ENCODE peak calls at places on chromosomes 3 and 15, in ten cellular contexts. N is substantia nigra; T is ovary; C is glomerular endothelial cell; V is coronary artery; G is CD4-positive, CD25-positive, alpha-beta regulatory T cell; Z is tibial nerve; O is head of caudate nucleus; E is SHP77; F is AML-193. Y is an unnamed sample.
A peak's percentile ranks its signal among the peaks of the same experiment; 100 is the strongest.

GRCh38 chr3:116201032-116201690 is 244.1 kb downstream of the LSAMP start:
- DNase-seq in N (peak; percentile 6), T (no peak), C (no peak), V (no peak), G (no peak), Z (no peak), O (peak; percentile 29), E (no peak), F (no peak), Y (no peak)

GRCh38 chr3:56484525-56485024 is 16.3 kb upstream of the ERC2 start:
- DNase-seq in N (no peak), T (no peak), C (no peak), V (no peak), G (no peak), Z (no peak), O (no peak), E (no peak), F (no peak), Y (no peak)

GRCh38 chr3:175659951-175660350 is 800.8 kb downstream of the NAALADL2 start:
- DNase-seq in N (no peak), T (no peak), C (no peak), V (no peak), G (no peak), Z (no peak), O (no peak), E (no peak), F (no peak), Y (no peak)

GRCh38 chr15:37035349-37035748 is 65.0 kb downstream of the MEIS2 start:
- DNase-seq in N (no peak), T (no peak), C (no peak), V (no peak), G (no peak), Z (no peak), O (no peak), E (no peak), F (no peak), Y (no peak)

GRCh38 chr15:50209804-50210203 is 27.8 kb downstream of the SLC27A2 start:
- DNase-seq in N (no peak), T (no peak), C (no peak), V (no peak), G (no peak), Z (no peak), O (no peak), E (no peak), F (no peak), Y (no peak)

GRCh38 chr15:72473670-72474465 is at the start of gene ARIH1:
- DNase-seq in N (peak; percentile 97), T (peak; percentile 98), C (peak; percentile 73), V (peak; percentile 98), G (peak; percentile 95), Z (peak; percentile 94), O (peak; percentile 99), E (peak; percentile 93), F (peak; percentile 89), Y (peak; percentile 100)

GRCh38 chr3:25191703-25192102 is 236.4 kb upstream of the RARB start:
- DNase-seq in N (no peak), T (no peak), C (no peak), V (no peak), G (no peak), Z (no peak), O (no peak), E (no peak), F (no peak), Y (no peak)

GRCh38 chr15:92845109-92845508 is 55.0 kb upstream of the CHD2 start:
- DNase-seq in N (no peak), T (no peak), C (peak; percentile 54), V (no peak), G (peak; percentile 66), Z (no peak), O (no peak), E (no peak), F (peak; percentile 89), Y (peak; percentile 93)

GRCh38 chr3:190826018-190826417 is 36.5 kb downstream of the GMNC start:
- DNase-seq in N (no peak), T (no peak), C (no peak), V (no peak), G (no peak), Z (no peak), O (no peak), E (no peak), F (no peak), Y (no peak)

GRCh38 chr3:117443014-117443413 is 733.4 kb downstream of the TUSC7 start:
- DNase-seq in N (no peak), T (no peak), C (no peak), V (no peak), G (no peak), Z (no peak), O (no peak), E (no peak), F (no peak), Y (no peak)

GRCh38 chr15:60541784-60542617 is 63.1 kb upstream of the ICE2 start:
- DNase-seq in N (no peak), T (no peak), C (no peak), V (no peak), G (peak; percentile 30), Z (no peak), O (no peak), E (no peak), F (no peak), Y (no peak)

GRCh38 chr3:99868438-99868723 is 50.7 kb downstream of the CMSS1 start:
- DNase-seq in N (no peak), T (peak; percentile 48), C (no peak), V (no peak), G (peak; percentile 27), Z (no peak), O (no peak), E (no peak), F (no peak), Y (no peak)

GRCh38 chr3:73530030-73530411 is 94.7 kb downstream of the PDZRN3 start:
- DNase-seq in N (no peak), T (no peak), C (no peak), V (no peak), G (no peak), Z (no peak), O (no peak), E (no peak), F (no peak), Y (no peak)

GRCh38 chr15:68729789-68730201 is 90.9 kb downstream of the ANP32A start:
- DNase-seq in N (no peak), T (peak; percentile 30), C (no peak), V (no peak), G (no peak), Z (no peak), O (no peak), E (no peak), F (no peak), Y (no peak)

GRCh38 chr3:183555541-183556081 is at the start of gene KLHL6:
- DNase-seq in N (no peak), T (no peak), C (peak; percentile 67), V (no peak), G (peak; percentile 92), Z (no peak), O (peak; percentile 22), E (no peak), F (peak; percentile 89), Y (peak; percentile 95)

GRCh38 chr3:100103558-100104441 is 10.5 kb downstream of the FILIP1L start:
- DNase-seq in N (no peak), T (no peak), C (no peak), V (no peak), G (no peak), Z (no peak), O (no peak), E (peak; percentile 60), F (no peak), Y (no peak)

GRCh38 chr3:30227571-30228301 is 378.7 kb upstream of the TGFBR2 start:
- DNase-seq in N (no peak), T (no peak), C (peak; percentile 54), V (no peak), G (peak; percentile 84), Z (no peak), O (no peak), E (no peak), F (peak; percentile 98), Y (peak; percentile 94)

GRCh38 chr3:57910988-57911387 is 97.2 kb upstream of the FLNB start:
- DNase-seq in N (no peak), T (no peak), C (no peak), V (no peak), G (peak; percentile 48), Z (no peak), O (no peak), E (peak; percentile 7), F (peak; percentile 11), Y (peak; percentile 25)

GRCh38 chr15:51731549-51732267 is 5.7 kb downstream of the LYSMD2 start:
- DNase-seq in N (no peak), T (no peak), C (no peak), V (no peak), G (peak; percentile 70), Z (no peak), O (no peak), E (no peak), F (peak; percentile 86), Y (peak; percentile 93)

GRCh38 chr3:112046599-112046998 is 12.1 kb downstream of the TMPRSS7 start:
- DNase-seq in N (no peak), T (no peak), C (no peak), V (no peak), G (no peak), Z (no peak), O (no peak), E (no peak), F (no peak), Y (no peak)

GRCh38 chr15:39621210-39621609 is 40.3 kb downstream of the THBS1 start:
- DNase-seq in N (no peak), T (no peak), C (no peak), V (no peak), G (no peak), Z (no peak), O (no peak), E (peak; percentile 60), F (no peak), Y (no peak)

GRCh38 chr15:68511073-68511991 is 67.5 kb upstream of the CORO2B start:
- DNase-seq in N (no peak), T (peak; percentile 47), C (no peak), V (no peak), G (no peak), Z (no peak), O (no peak), E (no peak), F (no peak), Y (no peak)

GRCh38 chr15:85019815-85020590 is 38.3 kb downstream of the PDE8A start:
- DNase-seq in N (no peak), T (no peak), C (no peak), V (no peak), G (no peak), Z (no peak), O (no peak), E (no peak), F (no peak), Y (no peak)

GRCh38 chr3:30644615-30645014 is 38.2 kb downstream of the TGFBR2 start:
- DNase-seq in N (no peak), T (peak; percentile 49), C (no peak), V (no peak), G (peak; percentile 56), Z (peak; percentile 73), O (no peak), E (no peak), F (peak; percentile 73), Y (no peak)

GRCh38 chr3:21226086-21226485 is 524.9 kb downstream of the ZNF385D start:
- DNase-seq in N (no peak), T (no peak), C (no peak), V (no peak), G (no peak), Z (no peak), O (no peak), E (no peak), F (no peak), Y (no peak)

GRCh38 chr3:54818942-54819341 is 108.9 kb downstream of the LRTM1 start:
- DNase-seq in N (no peak), T (no peak), C (no peak), V (no peak), G (no peak), Z (no peak), O (no peak), E (no peak), F (no peak), Y (no peak)

GRCh38 chr15:49815937-49816336 is 195.1 kb downstream of the DTWD1 start:
- DNase-seq in N (no peak), T (no peak), C (no peak), V (no peak), G (no peak), Z (no peak), O (no peak), E (no peak), F (no peak), Y (peak; percentile 54)

GRCh38 chr3:194879991-194880939 is 194.6 kb downstream of the FAM43A start:
- DNase-seq in N (no peak), T (peak; percentile 43), C (no peak), V (no peak), G (peak; percentile 6), Z (peak; percentile 27), O (peak; percentile 35), E (no peak), F (peak; percentile 42), Y (peak; percentile 68)